ENCODE peak calls at places on chromosomes 3 and 15, in six cellular contexts. Y is esophagus squamous epithelium, T is H1, N is fibroblast of mammary gland, M is T-helper 17 cell, G is AG08395. O is an unnamed sample.

GRCh38 chr15:69973102-69973714 is 124.5 kb downstream of the TLE3 start:
- DNase-seq in Y (no peak), T (no peak), N (peak), M (no peak), G (peak), O (peak)

GRCh38 chr3:58497074-58497473 is 5.2 kb downstream of the KCTD6 start:
- DNase-seq in Y (no peak), T (no peak), N (peak), M (no peak), G (no peak), O (no peak)

GRCh38 chr3:131535131-131535530 is 32.4 kb upstream of the MRPL3 start:
- DNase-seq in Y (no peak), T (no peak), N (peak), M (no peak), G (peak), O (no peak)

GRCh38 chr15:89645680-89646079 is 9.6 kb downstream of the KIF7 start:
- DNase-seq in Y (no peak), T (no peak), N (no peak), M (no peak), G (no peak), O (no peak)

GRCh38 chr3:160544837-160545236 is 20.5 kb downstream of the KPNA4 start:
- DNase-seq in Y (no peak), T (no peak), N (no peak), M (no peak), G (no peak), O (no peak)

GRCh38 chr15:72796515-72797337 is 13.2 kb upstream of the ADPGK start:
- DNase-seq in Y (no peak), T (peak), N (peak), M (peak), G (peak), O (peak)

GRCh38 chr15:48532938-48533337 is 112.6 kb downstream of the FBN1 start:
- DNase-seq in Y (no peak), T (no peak), N (peak), M (no peak), G (no peak), O (no peak)

GRCh38 chr15:78540955-78541743 is 905 bp downstream of the PSMA4 start:
- DNase-seq in Y (no peak), T (no peak), N (no peak), M (no peak), G (no peak), O (no peak)

GRCh38 chr3:10085738-10086137 is 22.3 kb downstream of the FANCD2OS start:
- DNase-seq in Y (no peak), T (no peak), N (no peak), M (no peak), G (no peak), O (no peak)

GRCh38 chr15:74651251-74651741 is 35.7 kb downstream of the CLK3 start:
- DNase-seq in Y (no peak), T (no peak), N (peak), M (no peak), G (no peak), O (no peak)

GRCh38 chr3:72186485-72186864 is 401.5 kb upstream of the PROK2 start:
- DNase-seq in Y (no peak), T (no peak), N (peak), M (no peak), G (peak), O (no peak)

GRCh38 chr15:76974456-76975083 is 20.4 kb upstream of the PSTPIP1 start:
- DNase-seq in Y (no peak), T (no peak), N (no peak), M (no peak), G (no peak), O (no peak)

GRCh38 chr15:48582472-48583235 is 62.9 kb downstream of the FBN1 start:
- DNase-seq in Y (no peak), T (no peak), N (peak), M (no peak), G (peak), O (no peak)

GRCh38 chr3:183131735-183132134 is 30.8 kb downstream of the LAMP3 start:
- DNase-seq in Y (no peak), T (no peak), N (peak), M (no peak), G (no peak), O (no peak)

GRCh38 chr15:74630284-74631086 is 14.8 kb downstream of the CLK3 start:
- DNase-seq in Y (no peak), T (no peak), N (no peak), M (no peak), G (no peak), O (no peak)